ENCODE peak calls at places on chromosomes 12 and 14, in nine cellular contexts. T, K, V, U, X, Z, C, J and O are unnamed samples.

GRCh38 chr12:54588892-54589291 is 433 bp upstream of the PPP1R1A start:
- DNase-seq in T (no peak), K (no peak), V (no peak), U (no peak), X (no peak), Z (no peak), C (no peak), J (no peak), O (no peak)

GRCh38 chr14:52354257-52354656 is 40.1 kb downstream of the PTGER2 start:
- DNase-seq in T (no peak), K (no peak), V (no peak), U (no peak), X (no peak), Z (no peak), C (no peak), J (no peak), O (no peak)

GRCh38 chr12:7646178-7646475 is 19.6 kb downstream of the APOBEC1 start:
- DNase-seq in T (no peak), K (no peak), V (no peak), U (no peak), X (no peak), Z (no peak), C (no peak), J (no peak), O (no peak)

GRCh38 chr12:127143020-127143419 is 1124.0 kb upstream of the TMEM132C start:
- DNase-seq in T (no peak), K (no peak), V (peak; percentile 26), U (no peak), X (no peak), Z (no peak), C (peak; percentile 49), J (no peak), O (no peak)

GRCh38 chr12:125564753-125565152 is 499.5 kb downstream of the AACS start:
- DNase-seq in T (no peak), K (no peak), V (no peak), U (no peak), X (no peak), Z (no peak), C (no peak), J (no peak), O (no peak)

GRCh38 chr12:43210437-43211197 is 341.4 kb downstream of the ADAMTS20 start:
- DNase-seq in T (no peak), K (no peak), V (no peak), U (no peak), X (peak; percentile 92), Z (no peak), C (no peak), J (no peak), O (no peak)

GRCh38 chr14:29810657-29811056 is 117.0 kb downstream of the PRKD1 start:
- DNase-seq in T (no peak), K (no peak), V (no peak), U (no peak), X (no peak), Z (no peak), C (no peak), J (no peak), O (no peak)

GRCh38 chr12:50218386-50218785 is 51.2 kb upstream of the CERS5 start:
- DNase-seq in T (no peak), K (no peak), V (no peak), U (no peak), X (peak; percentile 58), Z (no peak), C (peak; percentile 68), J (no peak), O (no peak)

GRCh38 chr12:25424186-25424854 is 128.8 kb downstream of the LMNTD1 start:
- DNase-seq in T (no peak), K (no peak), V (no peak), U (no peak), X (no peak), Z (no peak), C (no peak), J (no peak), O (no peak)

GRCh38 chr12:54215990-54216579 is 27.3 kb upstream of the SMUG1 start:
- DNase-seq in T (peak; percentile 73), K (no peak), V (no peak), U (peak; percentile 23), X (no peak), Z (peak; percentile 82), C (peak; percentile 31), J (no peak), O (no peak)

GRCh38 chr12:52837781-52838736 is 3.9 kb upstream of the KRT79 start:
- DNase-seq in T (no peak), K (no peak), V (no peak), U (no peak), X (peak; percentile 48), Z (peak; percentile 34), C (no peak), J (no peak), O (no peak)

GRCh38 chr14:29652586-29652985 is 275.1 kb downstream of the PRKD1 start:
- DNase-seq in T (no peak), K (no peak), V (no peak), U (no peak), X (peak; percentile 30), Z (no peak), C (no peak), J (no peak), O (no peak)

GRCh38 chr14:87824261-87824660 is 168.7 kb downstream of the GALC start:
- DNase-seq in T (no peak), K (no peak), V (no peak), U (no peak), X (peak; percentile 8), Z (no peak), C (no peak), J (no peak), O (no peak)

GRCh38 chr12:113436586-113436985 is 14.4 kb downstream of the SDSL start:
- DNase-seq in T (no peak), K (no peak), V (no peak), U (no peak), X (no peak), Z (no peak), C (no peak), J (no peak), O (no peak)

GRCh38 chr12:131283191-131283861 is 329.6 kb downstream of the ADGRD1 start:
- DNase-seq in T (peak; percentile 2), K (no peak), V (no peak), U (no peak), X (no peak), Z (peak; percentile 41), C (no peak), J (no peak), O (peak; percentile 22)

DNA sequence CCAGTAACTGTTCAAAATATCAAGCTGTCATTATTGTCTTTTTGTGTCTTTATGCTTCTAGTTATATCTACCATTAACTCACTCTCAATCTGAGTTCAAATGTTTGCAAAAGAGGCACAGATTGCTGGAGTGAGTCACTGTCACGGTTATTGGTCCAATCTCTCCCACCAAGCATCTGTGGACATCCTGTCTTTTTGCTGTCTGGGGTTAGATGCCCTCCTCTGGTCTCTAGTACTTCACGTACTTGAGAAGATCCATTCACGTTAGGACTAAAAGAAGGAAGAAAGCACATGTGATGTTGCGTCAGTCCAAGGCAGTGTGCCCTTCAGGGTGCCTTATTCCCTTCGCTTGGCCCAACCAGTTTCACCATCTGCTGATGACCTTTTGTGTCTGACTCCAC is 72.2 kb upstream of the STXBP6 start:
- DNase-seq in T (no peak), K (no peak), V (no peak), U (no peak), X (no peak), Z (no peak), C (no peak), J (no peak), O (no peak)
- H3K4me1 ChIP-seq in T (no peaks in the 10 kb centered on the region), K (no peaks in the 10 kb centered on the region), V (no peaks in the 10 kb centered on the region), U (no peaks in the 10 kb centered on the region), X (peaks cover 15% of the 10 kb centered on the region), Z (no peaks in the 10 kb centered on the region), C (no peaks in the 10 kb centered on the region), J (no peaks in the 10 kb centered on the region), O (no peaks in the 10 kb centered on the region)

DNA sequence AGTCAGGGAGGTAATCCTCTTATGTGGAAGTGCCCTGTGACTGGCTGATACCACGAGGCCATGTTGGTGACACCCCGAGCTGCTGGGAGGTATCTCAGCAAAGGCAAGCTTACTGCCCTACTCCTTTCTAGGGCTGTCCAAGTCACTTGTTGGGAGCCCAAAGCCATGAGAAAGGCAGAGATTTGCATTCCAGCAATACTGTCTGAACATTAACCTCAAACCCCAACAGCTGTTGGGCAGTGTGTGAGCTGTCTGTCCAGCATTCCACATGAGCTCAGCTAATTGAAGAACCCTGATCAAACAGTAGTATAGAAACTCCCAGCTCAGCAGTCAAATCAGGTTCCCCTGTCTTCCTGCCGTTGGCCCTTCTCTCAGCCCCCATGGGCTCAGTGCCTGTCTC is 9.2 kb downstream of the ABHD4 start:
- DNase-seq in T (no peak), K (no peak), V (no peak), U (no peak), X (no peak), Z (no peak), C (no peak), J (no peak), O (no peak)
- H3K36me3 ChIP-seq in T (peaks cover 4% of the 10 kb centered on the region), K (peaks cover 100% of the 10 kb centered on the region), V (peaks cover 50% of the 10 kb centered on the region), U (peaks cover 36% of the 10 kb centered on the region), X (peaks cover 17% of the 10 kb centered on the region), Z (peaks cover 93% of the 10 kb centered on the region), C (peaks cover 13% of the 10 kb centered on the region), J (peaks cover 100% of the 10 kb centered on the region), O (peaks cover 77% of the 10 kb centered on the region)

GRCh38 chr12:9944404-9944803 is 12.2 kb upstream of the CLEC2A start:
- DNase-seq in T (no peak), K (no peak), V (no peak), U (no peak), X (no peak), Z (no peak), C (no peak), J (no peak), O (no peak)
- H3K4me1 ChIP-seq in T (no peaks in the 10 kb centered on the region), K (no peaks in the 10 kb centered on the region), V (no peaks in the 10 kb centered on the region), U (peaks cover 20% of the 10 kb centered on the region), X (no peaks in the 10 kb centered on the region), Z (peaks cover 21% of the 10 kb centered on the region), C (no peaks in the 10 kb centered on the region), J (no peaks in the 10 kb centered on the region), O (no peaks in the 10 kb centered on the region)

GRCh38 chr14:103729496-103730448 is 14.2 kb downstream of the ZFYVE21 start:
- DNase-seq in T (peak; percentile 40), K (no peak), V (no peak), U (no peak), X (no peak), Z (peak; percentile 67), C (no peak), J (peak; percentile 12), O (no peak)
- H3K36me3 ChIP-seq in T (peaks cover 3% of the 10 kb centered on the region), K (peaks cover 84% of the 10 kb centered on the region), V (peaks cover 78% of the 10 kb centered on the region), U (peaks cover 11% of the 10 kb centered on the region), X (peaks cover 16% of the 10 kb centered on the region), Z (peaks cover 54% of the 10 kb centered on the region), C (peaks cover 3% of the 10 kb centered on the region), J (peaks cover 71% of the 10 kb centered on the region), O (peaks cover 65% of the 10 kb centered on the region)